ENCODE peak calls at places on chromosomes 3 and 15, in four cellular contexts. N is psoas muscle, V is mammary epithelial cell, H is Peyer's patch. O is an unnamed sample.
A peak's percentile ranks its signal among the peaks of the same experiment; 100 is the strongest.

GRCh38 chr3:43161684-43162512 is 56.0 kb upstream of the POMGNT2 start:
- DNase-seq in V (no peak), N (no peak), H (no peak), O (peak; percentile 55)

GRCh38 chr3:194876403-194877165 is 190.9 kb downstream of the FAM43A start:
- DNase-seq in H (no peak), V (no peak), N (peak; percentile 61), O (no peak)

GRCh38 chr3:58604031-58604430 is 26.8 kb upstream of the FAM107A start:
- DNase-seq in H (no peak), N (no peak), V (no peak), O (no peak)

GRCh38 chr15:32936283-32936918 is 218.6 kb downstream of the GREM1 start:
- DNase-seq in N (no peak), V (peak; percentile 11), H (no peak), O (no peak)

GRCh38 chr3:188440563-188440962 is 286.6 kb downstream of the LPP start:
- DNase-seq in H (no peak), N (no peak), V (no peak), O (no peak)

GRCh38 chr3:138774529-138775253 is 60.0 kb downstream of the PIK3CB start:
- DNase-seq in H (peak; percentile 70), N (no peak), V (peak; percentile 98), O (peak; percentile 99)

GRCh38 chr15:62135532-62136134 is 29.5 kb downstream of the C2CD4B start:
- DNase-seq in H (no peak), N (no peak), V (peak; percentile 52), O (no peak)

GRCh38 chr3:138941259-138941885 is 5.6 kb downstream of the FOXL2 start:
- DNase-seq in N (no peak), H (no peak), V (no peak), O (no peak)

GRCh38 chr15:32642667-32643425 is 1.3 kb downstream of the SCG5 start:
- DNase-seq in N (no peak), V (no peak), H (no peak), O (no peak)

GRCh38 chr3:129655326-129655725 is 48.9 kb upstream of the PLXND1 start:
- DNase-seq in N (no peak), V (no peak), H (no peak), O (no peak)

GRCh38 chr3:186772281-186772885 is 11.0 kb upstream of the EIF4A2 start:
- DNase-seq in N (no peak), H (no peak), V (no peak), O (no peak)

DNA sequence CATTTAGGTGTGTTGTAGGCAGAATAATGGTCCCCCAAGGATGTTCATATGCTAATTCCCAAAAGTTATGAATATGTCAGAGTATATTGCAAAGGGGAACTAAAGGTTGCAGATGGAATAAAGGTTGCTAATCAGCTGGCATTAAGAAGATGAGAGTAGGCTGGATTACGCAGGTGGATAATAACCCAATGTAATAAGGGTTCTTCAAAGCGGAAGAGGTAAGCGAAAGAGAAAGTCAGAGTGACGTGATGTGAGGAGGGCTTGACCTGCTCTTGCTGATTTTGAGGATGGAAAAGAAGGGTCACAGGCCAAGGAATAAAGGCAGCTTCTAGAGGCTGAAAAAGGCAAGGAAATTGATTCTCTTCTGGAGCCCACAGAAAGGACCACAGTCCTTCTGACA is 104.0 kb downstream of the STRIT1 start:
- DNase-seq in H (no peak), N (no peak), V (no peak), O (no peak)
- H3K4me3 ChIP-seq in H (no peak overlapping the region), N (no peak overlapping the region), V (no peak overlapping the region), O (no peak overlapping the region)

GRCh38 chr3:15049584-15049983 is 15.5 kb downstream of the MRPS25 start:
- DNase-seq in N (no peak), H (no peak), V (no peak), O (no peak)

GRCh38 chr3:15053541-15053940 is 11.6 kb downstream of the MRPS25 start:
- DNase-seq in N (no peak), V (no peak), H (no peak), O (no peak)

GRCh38 chr3:15052335-15053242 is 12.5 kb downstream of the MRPS25 start:
- DNase-seq in N (no peak), H (no peak), V (no peak), O (no peak)

GRCh38 chr3:15051531-15051930 is 13.6 kb downstream of the MRPS25 start:
- DNase-seq in V (peak; percentile 34), H (peak; percentile 68), N (no peak), O (no peak)

DNA sequence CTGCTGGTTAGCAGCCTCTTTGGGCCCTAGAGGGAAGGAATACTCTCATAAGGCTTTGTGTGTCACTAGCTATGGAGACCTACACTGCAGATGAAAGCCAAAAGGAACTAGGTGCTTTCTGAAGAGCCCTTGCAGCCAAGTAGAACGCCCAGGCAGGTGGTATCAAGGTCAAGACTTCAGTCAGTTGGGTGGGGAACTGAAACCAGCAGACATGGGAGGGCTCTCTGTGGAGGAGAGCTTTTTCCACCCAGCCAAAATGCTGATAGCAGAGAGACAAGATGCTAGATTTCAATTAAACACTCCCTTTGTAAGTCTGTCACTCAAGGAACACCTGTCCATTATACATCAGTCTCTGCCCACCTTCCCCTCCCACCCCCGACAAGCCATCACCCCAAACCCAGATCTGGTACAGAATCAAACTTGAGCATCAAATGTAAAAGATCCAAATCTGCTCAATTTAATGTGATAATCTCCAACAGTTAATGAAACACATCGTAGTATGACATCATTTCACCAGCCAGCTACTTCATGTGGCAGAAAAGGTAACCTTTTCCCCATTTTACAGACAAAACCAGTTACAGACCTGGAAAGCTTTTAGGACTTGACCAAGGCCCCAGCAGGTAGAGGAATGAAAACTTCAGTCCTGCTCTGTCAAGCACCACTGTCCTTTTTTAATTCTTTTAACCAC is 14.6 kb downstream of the MRPS25 start:
- DNase-seq in V (no peak), N (no peak), H (peak; percentile 72), O (no peak)
- H3K4me3 ChIP-seq in V (no peak overlapping the region), N (no peak overlapping the region), H (no peak overlapping the region), O (no peak overlapping the region)

DNA sequence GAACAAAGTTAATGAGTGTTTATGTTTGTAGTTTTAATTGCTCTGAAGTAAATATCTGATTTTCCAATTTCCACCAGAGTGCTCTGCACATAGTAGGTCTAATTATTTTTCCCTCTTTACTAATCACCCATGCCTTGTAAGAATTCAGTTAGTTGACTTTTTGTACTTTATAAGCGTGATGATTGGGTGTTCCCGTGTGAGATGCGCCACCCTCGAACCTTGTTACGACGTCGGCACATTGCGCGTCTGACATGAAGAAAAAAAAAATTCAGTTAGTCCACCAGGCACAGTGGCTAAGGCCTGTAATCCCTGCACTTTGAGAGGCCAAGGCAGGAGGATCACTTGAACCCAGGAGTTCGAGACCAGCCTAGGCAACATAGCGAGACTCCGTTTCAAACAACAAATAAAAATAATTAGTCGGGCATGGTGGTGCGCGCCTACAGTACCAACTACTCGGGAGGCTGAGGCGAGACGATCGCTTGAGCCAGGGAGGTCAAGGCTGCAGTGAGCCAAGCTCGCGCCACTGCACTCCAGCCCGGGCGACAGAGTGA is 507 bp upstream of the VHL start:
- DNase-seq in N (no peak), H (no peak), V (no peak), O (no peak)
- H3K4me3 ChIP-seq in N (peak overlapping the region; percentile 78), H (peak overlapping the region; percentile 91), V (no peak overlapping the region), O (peak overlapping the region; percentile 86)

GRCh38 chr15:82681371-82681770 is 28.3 kb downstream of the AP3B2 start:
- DNase-seq in N (no peak), H (peak; percentile 27), V (no peak), O (no peak)

GRCh38 chr15:82677720-82678323 is 30.7 kb upstream of the CPEB1 start:
- DNase-seq in V (no peak), N (no peak), H (no peak), O (no peak)

GRCh38 chr15:82680200-82681102 is 29.2 kb downstream of the AP3B2 start:
- DNase-seq in H (peak; percentile 88), N (peak; percentile 34), V (peak; percentile 71), O (no peak)

GRCh38 chr15:82674873-82675272 is 27.7 kb upstream of the CPEB1 start:
- DNase-seq in V (no peak), H (no peak), N (no peak), O (no peak)

DNA sequence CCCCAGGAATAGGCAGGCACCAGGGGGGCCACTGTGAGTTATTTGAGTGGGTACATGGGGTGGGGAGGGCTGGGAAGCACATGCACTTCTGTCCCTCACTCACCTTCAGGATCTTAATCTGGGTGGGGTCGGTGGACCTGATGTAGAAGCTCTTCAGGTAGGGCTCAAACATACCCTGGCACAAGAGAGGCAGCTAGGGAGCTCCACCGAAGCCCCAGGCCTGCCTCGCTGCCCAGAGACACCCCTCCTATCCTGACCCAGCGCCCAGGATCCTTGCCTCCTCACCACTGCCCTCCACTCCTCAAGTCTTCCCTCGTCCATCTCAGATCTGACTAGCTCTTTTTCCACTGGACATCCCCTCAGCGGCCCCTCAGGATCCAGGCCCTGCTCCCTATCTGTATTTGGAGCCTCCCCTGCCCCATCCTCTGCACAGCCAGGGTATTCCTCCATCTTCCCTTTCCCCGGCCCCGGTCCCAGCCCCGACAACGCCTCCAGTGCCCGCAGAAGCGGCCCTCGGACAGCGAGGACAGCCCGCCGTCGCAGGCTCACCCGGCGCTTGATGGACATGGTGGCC is 30.0 kb downstream of the AP3B2 start:
- DNase-seq in V (no peak), H (no peak), N (no peak), O (no peak)
- H3K4me3 ChIP-seq in V (peak overlapping the region; percentile 69), H (peak overlapping the region; percentile 59), N (peak overlapping the region; percentile 46), O (no peak overlapping the region)

GRCh38 chr3:181279239-181279565 is 289.7 kb upstream of the DNAJC19 start:
- DNase-seq in H (no peak), V (no peak), N (no peak), O (no peak)

GRCh38 chr3:181276358-181276896 is 286.9 kb upstream of the DNAJC19 start:
- DNase-seq in H (no peak), N (no peak), V (no peak), O (no peak)

GRCh38 chr3:181274025-181274424 is 284.5 kb upstream of the DNAJC19 start:
- DNase-seq in H (no peak), N (no peak), V (no peak), O (no peak)

GRCh38 chr3:181278468-181279238 is 289.1 kb upstream of the DNAJC19 start:
- DNase-seq in H (no peak), V (no peak), N (no peak), O (no peak)
- H3K4me3 ChIP-seq in H (no peak overlapping the region), V (no peak overlapping the region), N (no peak overlapping the region), O (no peak overlapping the region)

GRCh38 chr3:106826861-106827311 is 550.4 kb upstream of the CCDC54 start:
- DNase-seq in V (no peak), N (no peak), H (no peak), O (no peak)

GRCh38 chr3:106829206-106829605 is 548.0 kb upstream of the CCDC54 start:
- DNase-seq in V (peak; percentile 37), N (no peak), H (no peak), O (no peak)

GRCh38 chr3:106825962-106826605 is 551.2 kb upstream of the CCDC54 start:
- DNase-seq in H (no peak), V (peak; percentile 26), N (no peak), O (no peak)

GRCh38 chr3:106827515-106828213 is 549.6 kb upstream of the CCDC54 start:
- DNase-seq in V (peak; percentile 38), N (no peak), H (no peak), O (no peak)

DNA sequence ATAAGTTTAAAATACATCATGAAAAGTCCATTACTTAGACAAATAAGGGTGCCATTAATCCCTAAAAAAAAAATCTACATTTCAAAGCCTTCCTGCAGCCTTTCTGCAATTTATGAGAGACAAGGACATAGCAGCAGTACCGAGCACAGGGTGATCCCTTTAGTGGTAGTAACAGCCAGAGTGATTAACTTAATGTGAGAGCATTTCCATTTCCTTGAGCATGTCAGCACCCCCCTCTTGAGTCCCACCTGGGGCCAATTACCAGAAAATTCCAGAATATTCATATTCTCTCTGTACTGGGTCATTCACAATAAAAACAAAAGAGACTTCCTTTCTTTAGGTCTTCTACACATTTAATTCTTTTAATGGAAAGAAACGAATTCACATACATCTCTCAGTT is 546.9 kb upstream of the CCDC54 start:
- DNase-seq in N (no peak), V (no peak), H (no peak), O (no peak)
- H3K4me3 ChIP-seq in N (no peak overlapping the region), V (no peak overlapping the region), H (no peak overlapping the region), O (no peak overlapping the region)

GRCh38 chr3:32391643-32392529 is at the start of gene CMTM7:
- DNase-seq in V (peak; percentile 80), N (peak; percentile 71), H (peak; percentile 86), O (no peak)
- H3K4me3 ChIP-seq in V (peak within 1 kb of the TSS; percentile 84), N (peak within 1 kb of the TSS; percentile 83), H (peak within 1 kb of the TSS; percentile 86), O (peak within 1 kb of the TSS; percentile 74)